ENCODE peak calls at places on chromosomes 13 and 19, in eight cellular contexts. S, G, L, M, Z, I, T and H are unnamed samples.

GRCh38 chr19:30036154-30037129 is 94.4 kb downstream of the URI1 start:
- DNase-seq in S (no peak), G (no peak), L (no peak), M (no peak), Z (no peak), I (no peak), T (no peak), H (no peak)

GRCh38 chr19:16355293-16356043 is 30.8 kb downstream of the KLF2 start:
- DNase-seq in S (no peak), G (no peak), L (no peak), M (no peak), Z (no peak), I (no peak), T (peak; percentile 35), H (no peak)

GRCh38 chr19:30791116-30791515 is 418.9 kb downstream of the ZNF536 start:
- DNase-seq in S (no peak), G (no peak), L (no peak), M (no peak), Z (no peak), I (no peak), T (no peak), H (peak; percentile 20)

GRCh38 chr13:26664942-26665341 is 95.6 kb downstream of the GPR12 start:
- DNase-seq in S (no peak), G (no peak), L (no peak), M (no peak), Z (no peak), I (no peak), T (no peak), H (no peak)

GRCh38 chr19:2095338-2095938 is 688 bp downstream of the MOB3A start:
- DNase-seq in S (no peak), G (no peak), L (no peak), M (peak; percentile 32), Z (no peak), I (peak; percentile 33), T (no peak), H (no peak)

GRCh38 chr13:112102243-112102642 is 35.3 kb downstream of the SOX1 start:
- DNase-seq in S (no peak), G (peak; percentile 6), L (no peak), M (no peak), Z (no peak), I (no peak), T (no peak), H (no peak)

GRCh38 chr13:43360196-43360595 is 336.8 kb downstream of the DNAJC15 start:
- DNase-seq in S (no peak), G (no peak), L (no peak), M (no peak), Z (no peak), I (no peak), T (no peak), H (no peak)

GRCh38 chr13:32638739-32639138 is 52.5 kb downstream of the PDS5B start:
- DNase-seq in S (no peak), G (no peak), L (no peak), M (no peak), Z (no peak), I (no peak), T (no peak), H (no peak)

GRCh38 chr13:59750860-59751259 is 412.9 kb downstream of the DIAPH3 start:
- DNase-seq in S (no peak), G (no peak), L (no peak), M (peak; percentile 15), Z (peak; percentile 60), I (no peak), T (peak; percentile 34), H (no peak)

GRCh38 chr13:45119469-45119989 is 781 bp upstream of the GTF2F2 start:
- DNase-seq in S (no peak), G (no peak), L (no peak), M (no peak), Z (peak; percentile 37), I (peak; percentile 27), T (no peak), H (no peak)

GRCh38 chr13:45119990-45120864 is at the start of gene GTF2F2:
- DNase-seq in S (peak; percentile 92), G (peak; percentile 84), L (peak; percentile 31), M (peak; percentile 90), Z (peak; percentile 91), I (peak; percentile 75), T (peak; percentile 89), H (peak; percentile 91)

GRCh38 chr13:45122941-45123340 is 2.6 kb downstream of the GTF2F2 start:
- DNase-seq in S (no peak), G (no peak), L (no peak), M (no peak), Z (no peak), I (no peak), T (no peak), H (no peak)

GRCh38 chr13:45120967-45121366 is 657 bp downstream of the GTF2F2 start:
- DNase-seq in S (no peak), G (no peak), L (no peak), M (no peak), Z (no peak), I (no peak), T (no peak), H (no peak)

GRCh38 chr13:45121421-45121820 is 1.1 kb downstream of the GTF2F2 start:
- DNase-seq in S (no peak), G (peak; percentile 30), L (no peak), M (no peak), Z (peak; percentile 17), I (peak; percentile 9), T (no peak), H (no peak)
- H3K27me3 ChIP-seq in S (no peaks in the 10 kb centered on the region), G (no peaks in the 10 kb centered on the region), L (no peaks in the 10 kb centered on the region), M (no peaks in the 10 kb centered on the region), Z (no peaks in the 10 kb centered on the region), I (no peaks in the 10 kb centered on the region), T (no peaks in the 10 kb centered on the region), H (no peaks in the 10 kb centered on the region)

GRCh38 chr19:11024259-11024658 is 63.4 kb downstream of the SMARCA4 start:
- DNase-seq in S (no peak), G (no peak), L (no peak), M (no peak), Z (no peak), I (no peak), T (no peak), H (no peak)

GRCh38 chr19:11023635-11024168 is 62.9 kb downstream of the SMARCA4 start:
- DNase-seq in S (no peak), G (no peak), L (no peak), M (no peak), Z (no peak), I (no peak), T (no peak), H (no peak)

GRCh38 chr19:11025997-11026396 is 63.3 kb upstream of the LDLR start:
- DNase-seq in S (no peak), G (no peak), L (no peak), M (no peak), Z (no peak), I (no peak), T (no peak), H (no peak)

GRCh38 chr19:11025006-11025405 is 64.2 kb downstream of the SMARCA4 start:
- DNase-seq in S (no peak), G (no peak), L (no peak), M (no peak), Z (no peak), I (no peak), T (no peak), H (no peak)

GRCh38 chr19:11025445-11025844 is 63.8 kb upstream of the LDLR start:
- DNase-seq in S (no peak), G (no peak), L (no peak), M (no peak), Z (no peak), I (no peak), T (no peak), H (no peak)
- H3K36me3 ChIP-seq in S (peaks cover 100% of the 10 kb centered on the region), G (peaks cover 70% of the 10 kb centered on the region), L (peaks cover 81% of the 10 kb centered on the region), M (peaks cover 13% of the 10 kb centered on the region), Z (peaks cover 85% of the 10 kb centered on the region), I (peaks cover 6% of the 10 kb centered on the region), T (peaks cover 93% of the 10 kb centered on the region), H (peaks cover 18% of the 10 kb centered on the region)

GRCh38 chr13:27830010-27830409 is 37.7 kb downstream of the GSX1 start:
- DNase-seq in S (peak; percentile 38), G (peak; percentile 57), L (peak; percentile 6), M (peak; percentile 66), Z (peak; percentile 86), I (peak; percentile 35), T (peak; percentile 77), H (peak; percentile 33)
- H3K27me3 ChIP-seq in S (peaks cover 65% of the 10 kb centered on the region), G (peaks cover 40% of the 10 kb centered on the region), L (no peaks in the 10 kb centered on the region), M (no peaks in the 10 kb centered on the region), Z (peaks cover 48% of the 10 kb centered on the region), I (no peaks in the 10 kb centered on the region), T (peaks cover 68% of the 10 kb centered on the region), H (no peaks in the 10 kb centered on the region)

GRCh38 chr19:1018393-1018792 is 2.5 kb downstream of the TMEM259 start:
- DNase-seq in S (no peak), G (no peak), L (no peak), M (no peak), Z (no peak), I (no peak), T (no peak), H (no peak)
- H3K36me3 ChIP-seq in S (peaks cover 10% of the 10 kb centered on the region), G (no peaks in the 10 kb centered on the region), L (peaks cover 12% of the 10 kb centered on the region), M (no peaks in the 10 kb centered on the region), Z (peaks cover 12% of the 10 kb centered on the region), I (no peaks in the 10 kb centered on the region), T (peaks cover 20% of the 10 kb centered on the region), H (peaks cover 25% of the 10 kb centered on the region)

GRCh38 chr19:1057185-1057857 is 9.6 kb upstream of the ARHGAP45 start:
- DNase-seq in S (no peak), G (peak; percentile 19), L (no peak), M (no peak), Z (no peak), I (peak; percentile 52), T (no peak), H (no peak)
- H3K27me3 ChIP-seq in S (no peaks in the 10 kb centered on the region), G (no peaks in the 10 kb centered on the region), L (no peaks in the 10 kb centered on the region), M (no peaks in the 10 kb centered on the region), Z (no peaks in the 10 kb centered on the region), I (no peaks in the 10 kb centered on the region), T (no peaks in the 10 kb centered on the region), H (no peaks in the 10 kb centered on the region)

GRCh38 chr19:5257155-5258045 is 83.2 kb downstream of the PTPRS start:
- DNase-seq in S (no peak), G (no peak), L (no peak), M (no peak), Z (no peak), I (no peak), T (no peak), H (no peak)

GRCh38 chr19:5261151-5261890 is 79.3 kb downstream of the PTPRS start:
- DNase-seq in S (no peak), G (peak; percentile 80), L (no peak), M (no peak), Z (no peak), I (no peak), T (no peak), H (no peak)

GRCh38 chr19:5259750-5260149 is 80.9 kb downstream of the PTPRS start:
- DNase-seq in S (no peak), G (no peak), L (no peak), M (no peak), Z (no peak), I (no peak), T (no peak), H (no peak)

GRCh38 chr19:5262721-5263120 is 77.9 kb downstream of the PTPRS start:
- DNase-seq in S (no peak), G (no peak), L (no peak), M (no peak), Z (no peak), I (no peak), T (no peak), H (no peak)

GRCh38 chr19:5260381-5260967 is 80.1 kb downstream of the PTPRS start:
- DNase-seq in S (no peak), G (no peak), L (no peak), M (no peak), Z (no peak), I (no peak), T (no peak), H (no peak)
- H3K36me3 ChIP-seq in S (peaks cover 56% of the 10 kb centered on the region), G (peaks cover 17% of the 10 kb centered on the region), L (peaks cover 40% of the 10 kb centered on the region), M (no peaks in the 10 kb centered on the region), Z (peaks cover 66% of the 10 kb centered on the region), I (no peaks in the 10 kb centered on the region), T (peaks cover 64% of the 10 kb centered on the region), H (peaks cover 3% of the 10 kb centered on the region)